ENCODE peak calls at places on chromosomes 6 and 20, in ten cellular contexts. One of them, this sample, is unnamed.

GRCh38 chr6:31740397-31741223 is 805 bp downstream of the MSH5 start:
- DNase-seq in psoas muscle: no peak
- DNase-seq in heart right ventricle: peak; percentile 31
- DNase-seq in mammary epithelial cell: no peak
- DNase-seq in CD8-positive, alpha-beta T cell: no peak
- DNase-seq in colonic mucosa: no peak
- DNase-seq in left ventricle myocardium inferior: no peak
- DNase-seq in left lung: peak; percentile 60
- DNase-seq in uterus: no peak
- DNase-seq in A549: no peak
- DNase-seq in this sample: no peak

GRCh38 chr6:138410972-138411667 is 7.1 kb downstream of the HEBP2 start:
- DNase-seq in left ventricle myocardium inferior: no peak
- DNase-seq in psoas muscle: no peak
- DNase-seq in colonic mucosa: no peak
- DNase-seq in left lung: no peak
- DNase-seq in A549: peak; percentile 20
- DNase-seq in heart right ventricle: no peak
- DNase-seq in mammary epithelial cell: peak; percentile 94
- DNase-seq in uterus: no peak
- DNase-seq in CD8-positive, alpha-beta T cell: no peak
- DNase-seq in this sample: no peak

GRCh38 chr6:15280023-15280422 is 34.2 kb downstream of the JARID2 start:
- DNase-seq in A549: no peak
- DNase-seq in CD8-positive, alpha-beta T cell: no peak
- DNase-seq in psoas muscle: no peak
- DNase-seq in left ventricle myocardium inferior: no peak
- DNase-seq in left lung: no peak
- DNase-seq in colonic mucosa: no peak
- DNase-seq in heart right ventricle: no peak
- DNase-seq in uterus: no peak
- DNase-seq in mammary epithelial cell: no peak
- DNase-seq in this sample: no peak

GRCh38 chr6:16731503-16732018 is 29.7 kb downstream of the ATXN1 start:
- DNase-seq in psoas muscle: no peak
- DNase-seq in A549: no peak
- DNase-seq in colonic mucosa: no peak
- DNase-seq in heart right ventricle: no peak
- DNase-seq in left lung: no peak
- DNase-seq in uterus: no peak
- DNase-seq in left ventricle myocardium inferior: no peak
- DNase-seq in CD8-positive, alpha-beta T cell: no peak
- DNase-seq in mammary epithelial cell: no peak
- DNase-seq in this sample: no peak

GRCh38 chr6:154638369-154638768 is 94.8 kb upstream of the SCAF8 start:
- DNase-seq in left lung: no peak
- DNase-seq in mammary epithelial cell: peak; percentile 17
- DNase-seq in CD8-positive, alpha-beta T cell: no peak
- DNase-seq in psoas muscle: no peak
- DNase-seq in A549: no peak
- DNase-seq in heart right ventricle: no peak
- DNase-seq in left ventricle myocardium inferior: no peak
- DNase-seq in uterus: no peak
- DNase-seq in colonic mucosa: no peak
- DNase-seq in this sample: no peak

GRCh38 chr20:60467078-60467477 is 508.9 kb downstream of the CDH26 start:
- DNase-seq in psoas muscle: no peak
- DNase-seq in A549: no peak
- DNase-seq in CD8-positive, alpha-beta T cell: no peak
- DNase-seq in heart right ventricle: no peak
- DNase-seq in uterus: no peak
- DNase-seq in colonic mucosa: no peak
- DNase-seq in mammary epithelial cell: no peak
- DNase-seq in left ventricle myocardium inferior: no peak
- DNase-seq in left lung: no peak
- DNase-seq in this sample: no peak

GRCh38 chr6:97586344-97586743 is 303.3 kb upstream of the MMS22L start:
- DNase-seq in uterus: no peak
- DNase-seq in CD8-positive, alpha-beta T cell: no peak
- DNase-seq in left lung: no peak
- DNase-seq in left ventricle myocardium inferior: no peak
- DNase-seq in A549: peak; percentile 4
- DNase-seq in mammary epithelial cell: peak; percentile 4
- DNase-seq in heart right ventricle: no peak
- DNase-seq in colonic mucosa: no peak
- DNase-seq in psoas muscle: no peak
- DNase-seq in this sample: no peak

GRCh38 chr6:14655990-14656640 is 538.5 kb downstream of the CD83 start:
- DNase-seq in left ventricle myocardium inferior: no peak
- DNase-seq in psoas muscle: no peak
- DNase-seq in left lung: no peak
- DNase-seq in heart right ventricle: no peak
- DNase-seq in uterus: no peak
- DNase-seq in mammary epithelial cell: no peak
- DNase-seq in colonic mucosa: no peak
- DNase-seq in A549: no peak
- DNase-seq in CD8-positive, alpha-beta T cell: no peak
- DNase-seq in this sample: no peak

GRCh38 chr20:53492212-53492611 is 101.4 kb downstream of the ZNF217 start:
- DNase-seq in CD8-positive, alpha-beta T cell: no peak
- DNase-seq in mammary epithelial cell: no peak
- DNase-seq in heart right ventricle: no peak
- DNase-seq in left ventricle myocardium inferior: no peak
- DNase-seq in uterus: no peak
- DNase-seq in psoas muscle: no peak
- DNase-seq in left lung: no peak
- DNase-seq in A549: no peak
- DNase-seq in colonic mucosa: no peak
- DNase-seq in this sample: no peak

GRCh38 chr20:53494753-53495152 is 98.9 kb downstream of the ZNF217 start:
- DNase-seq in psoas muscle: no peak
- DNase-seq in left ventricle myocardium inferior: no peak
- DNase-seq in A549: no peak
- DNase-seq in CD8-positive, alpha-beta T cell: no peak
- DNase-seq in heart right ventricle: no peak
- DNase-seq in colonic mucosa: no peak
- DNase-seq in uterus: no peak
- DNase-seq in left lung: no peak
- DNase-seq in mammary epithelial cell: no peak
- DNase-seq in this sample: no peak

GRCh38 chr20:53489528-53489927 is 104.1 kb downstream of the ZNF217 start:
- DNase-seq in heart right ventricle: no peak
- DNase-seq in CD8-positive, alpha-beta T cell: no peak
- DNase-seq in mammary epithelial cell: no peak
- DNase-seq in uterus: no peak
- DNase-seq in left lung: no peak
- DNase-seq in colonic mucosa: no peak
- DNase-seq in psoas muscle: no peak
- DNase-seq in A549: no peak
- DNase-seq in left ventricle myocardium inferior: no peak
- DNase-seq in this sample: no peak

GRCh38 chr20:53495357-53495756 is 98.3 kb downstream of the ZNF217 start:
- DNase-seq in left lung: no peak
- DNase-seq in left ventricle myocardium inferior: no peak
- DNase-seq in uterus: no peak
- DNase-seq in CD8-positive, alpha-beta T cell: no peak
- DNase-seq in psoas muscle: no peak
- DNase-seq in heart right ventricle: no peak
- DNase-seq in colonic mucosa: no peak
- DNase-seq in mammary epithelial cell: no peak
- DNase-seq in A549: no peak
- DNase-seq in this sample: no peak

GRCh38 chr20:53493201-53493908 is 100.3 kb downstream of the ZNF217 start:
- DNase-seq in psoas muscle: no peak
- DNase-seq in uterus: no peak
- DNase-seq in left ventricle myocardium inferior: no peak
- DNase-seq in A549: no peak
- DNase-seq in heart right ventricle: no peak
- DNase-seq in mammary epithelial cell: no peak
- DNase-seq in CD8-positive, alpha-beta T cell: no peak
- DNase-seq in left lung: no peak
- DNase-seq in colonic mucosa: no peak
- DNase-seq in this sample: no peak
- TF ChIP-seq CTCF in psoas muscle: peak; percentile 5
- TF ChIP-seq CTCF in uterus: peak; percentile 9
- TF ChIP-seq CTCF in left ventricle myocardium inferior: peak; percentile 45
- TF ChIP-seq CTCF in A549: no peak
- TF ChIP-seq CTCF in heart right ventricle: peak; percentile 23
- TF ChIP-seq CTCF in mammary epithelial cell: peak; percentile 14
- TF ChIP-seq CTCF in CD8-positive, alpha-beta T cell: no peak
- TF ChIP-seq CTCF in left lung: no peak
- TF ChIP-seq CTCF in colonic mucosa: no peak
- TF ChIP-seq CTCF in this sample: peak; percentile 50

GRCh38 chr20:31945319-31945718 is 6.5 kb downstream of the PDRG1 start:
- DNase-seq in CD8-positive, alpha-beta T cell: no peak
- DNase-seq in A549: no peak
- DNase-seq in heart right ventricle: no peak
- DNase-seq in left ventricle myocardium inferior: no peak
- DNase-seq in mammary epithelial cell: no peak
- DNase-seq in psoas muscle: no peak
- DNase-seq in colonic mucosa: no peak
- DNase-seq in left lung: no peak
- DNase-seq in uterus: no peak
- DNase-seq in this sample: no peak

GRCh38 chr20:31937820-31938219 is 14.0 kb downstream of the PDRG1 start:
- DNase-seq in CD8-positive, alpha-beta T cell: no peak
- DNase-seq in left ventricle myocardium inferior: no peak
- DNase-seq in colonic mucosa: no peak
- DNase-seq in heart right ventricle: no peak
- DNase-seq in left lung: no peak
- DNase-seq in A549: no peak
- DNase-seq in psoas muscle: no peak
- DNase-seq in mammary epithelial cell: no peak
- DNase-seq in uterus: no peak
- DNase-seq in this sample: no peak

GRCh38 chr20:31948008-31948407 is 3.8 kb downstream of the PDRG1 start:
- DNase-seq in A549: peak; percentile 55
- DNase-seq in mammary epithelial cell: no peak
- DNase-seq in left ventricle myocardium inferior: no peak
- DNase-seq in CD8-positive, alpha-beta T cell: no peak
- DNase-seq in uterus: no peak
- DNase-seq in left lung: no peak
- DNase-seq in heart right ventricle: no peak
- DNase-seq in colonic mucosa: no peak
- DNase-seq in psoas muscle: no peak
- DNase-seq in this sample: no peak

GRCh38 chr20:31945790-31946189 is 6.1 kb downstream of the PDRG1 start:
- DNase-seq in psoas muscle: peak; percentile 28
- DNase-seq in A549: no peak
- DNase-seq in uterus: no peak
- DNase-seq in heart right ventricle: no peak
- DNase-seq in colonic mucosa: no peak
- DNase-seq in left lung: no peak
- DNase-seq in left ventricle myocardium inferior: no peak
- DNase-seq in CD8-positive, alpha-beta T cell: no peak
- DNase-seq in mammary epithelial cell: no peak
- DNase-seq in this sample: no peak

GRCh38 chr20:31943052-31943471 is 8.8 kb downstream of the PDRG1 start:
- DNase-seq in CD8-positive, alpha-beta T cell: no peak
- DNase-seq in left lung: no peak
- DNase-seq in mammary epithelial cell: no peak
- DNase-seq in left ventricle myocardium inferior: peak; percentile 54
- DNase-seq in psoas muscle: no peak
- DNase-seq in colonic mucosa: no peak
- DNase-seq in A549: no peak
- DNase-seq in uterus: no peak
- DNase-seq in heart right ventricle: peak; percentile 45
- DNase-seq in this sample: no peak
- H3K4me1 ChIP-seq in CD8-positive, alpha-beta T cell: no peaks in the 10 kb centered on the region
- H3K4me1 ChIP-seq in left lung: no peaks in the 10 kb centered on the region
- H3K4me1 ChIP-seq in mammary epithelial cell: peaks cover 5% of the 10 kb centered on the region
- H3K4me1 ChIP-seq in left ventricle myocardium inferior: peaks cover 18% of the 10 kb centered on the region
- H3K4me1 ChIP-seq in psoas muscle: peaks cover 10% of the 10 kb centered on the region
- H3K4me1 ChIP-seq in colonic mucosa: no peaks in the 10 kb centered on the region
- H3K4me1 ChIP-seq in A549: no peaks in the 10 kb centered on the region
- H3K4me1 ChIP-seq in uterus: no peaks in the 10 kb centered on the region
- H3K4me1 ChIP-seq in heart right ventricle: peaks cover 12% of the 10 kb centered on the region
- H3K4me1 ChIP-seq in this sample: no peaks in the 10 kb centered on the region

GRCh38 chr20:20134941-20135572 is 82.7 kb downstream of the CFAP61 start:
- DNase-seq in colonic mucosa: no peak
- DNase-seq in uterus: no peak
- DNase-seq in heart right ventricle: no peak
- DNase-seq in left ventricle myocardium inferior: no peak
- DNase-seq in mammary epithelial cell: no peak
- DNase-seq in CD8-positive, alpha-beta T cell: no peak
- DNase-seq in psoas muscle: no peak
- DNase-seq in left lung: no peak
- DNase-seq in A549: no peak
- DNase-seq in this sample: no peak

GRCh38 chr20:20136313-20136712 is 84.0 kb downstream of the CFAP61 start:
- DNase-seq in uterus: no peak
- DNase-seq in A549: no peak
- DNase-seq in CD8-positive, alpha-beta T cell: no peak
- DNase-seq in left ventricle myocardium inferior: no peak
- DNase-seq in heart right ventricle: no peak
- DNase-seq in left lung: no peak
- DNase-seq in psoas muscle: no peak
- DNase-seq in colonic mucosa: no peak
- DNase-seq in mammary epithelial cell: no peak
- DNase-seq in this sample: no peak

DNA sequence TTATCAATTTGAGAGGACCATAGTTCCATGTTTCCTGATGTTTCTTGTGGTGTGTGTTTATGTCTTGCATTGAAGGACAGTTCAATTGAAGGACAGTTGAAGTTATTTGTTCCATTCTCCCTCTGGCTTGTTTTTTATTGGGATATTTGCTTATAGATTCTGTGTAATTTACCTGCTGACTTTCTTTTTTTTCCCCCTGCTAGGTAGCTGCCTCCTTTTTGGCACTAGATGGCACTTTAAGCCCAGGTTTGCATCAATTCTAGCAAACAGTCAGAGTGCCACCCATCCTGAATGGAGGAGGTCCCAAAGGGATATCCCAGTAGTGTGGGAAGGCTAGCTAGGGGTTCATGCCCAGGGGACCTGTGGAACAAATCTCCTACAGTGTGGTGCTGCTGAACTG is 78.1 kb downstream of the CFAP61 start:
- DNase-seq in mammary epithelial cell: peak; percentile 42
- DNase-seq in left lung: no peak
- DNase-seq in psoas muscle: no peak
- DNase-seq in heart right ventricle: no peak
- DNase-seq in A549: peak; percentile 48
- DNase-seq in left ventricle myocardium inferior: no peak
- DNase-seq in colonic mucosa: no peak
- DNase-seq in uterus: no peak
- DNase-seq in CD8-positive, alpha-beta T cell: no peak
- DNase-seq in this sample: no peak
- TF ChIP-seq CTCF in mammary epithelial cell: peak; percentile 77
- TF ChIP-seq CTCF in left lung: no peak
- TF ChIP-seq CTCF in psoas muscle: no peak
- TF ChIP-seq CTCF in heart right ventricle: no peak
- TF ChIP-seq CTCF in A549: peak; percentile 20
- TF ChIP-seq CTCF in left ventricle myocardium inferior: peak; percentile 20
- TF ChIP-seq CTCF in colonic mucosa: peak; percentile 33
- TF ChIP-seq CTCF in uterus: no peak
- TF ChIP-seq CTCF in CD8-positive, alpha-beta T cell: no peak
- TF ChIP-seq CTCF in this sample: peak; percentile 19

DNA sequence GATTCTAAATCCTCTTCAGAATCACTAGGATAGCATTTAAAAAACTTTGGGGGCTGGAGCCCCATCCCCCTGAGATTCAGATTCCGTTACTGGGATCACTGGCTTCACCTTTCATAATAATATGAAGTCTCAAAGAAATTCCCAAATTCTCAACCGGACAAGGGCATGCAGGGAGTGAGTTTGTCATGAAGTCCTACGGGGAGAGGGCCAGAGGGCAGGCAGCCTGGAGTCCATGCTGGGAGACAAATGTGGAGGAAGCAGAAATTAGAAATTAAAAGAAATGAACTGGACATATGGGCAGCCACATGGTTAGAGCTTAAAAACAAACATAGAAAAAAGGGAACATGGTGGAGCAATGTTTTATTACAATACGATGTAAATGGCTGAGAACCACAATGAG is 142.5 kb downstream of the CEBPB start:
- DNase-seq in left lung: no peak
- DNase-seq in psoas muscle: no peak
- DNase-seq in uterus: no peak
- DNase-seq in colonic mucosa: no peak
- DNase-seq in heart right ventricle: no peak
- DNase-seq in CD8-positive, alpha-beta T cell: no peak
- DNase-seq in mammary epithelial cell: no peak
- DNase-seq in A549: no peak
- DNase-seq in left ventricle myocardium inferior: no peak
- DNase-seq in this sample: no peak
- H3K4me1 ChIP-seq in left lung: peaks cover 4% of the 10 kb centered on the region
- H3K4me1 ChIP-seq in psoas muscle: peaks cover 6% of the 10 kb centered on the region
- H3K4me1 ChIP-seq in uterus: no peaks in the 10 kb centered on the region
- H3K4me1 ChIP-seq in colonic mucosa: no peaks in the 10 kb centered on the region
- H3K4me1 ChIP-seq in heart right ventricle: no peaks in the 10 kb centered on the region
- H3K4me1 ChIP-seq in CD8-positive, alpha-beta T cell: no peaks in the 10 kb centered on the region
- H3K4me1 ChIP-seq in mammary epithelial cell: peaks cover 55% of the 10 kb centered on the region
- H3K4me1 ChIP-seq in A549: peaks cover 25% of the 10 kb centered on the region
- H3K4me1 ChIP-seq in left ventricle myocardium inferior: no peaks in the 10 kb centered on the region
- H3K4me1 ChIP-seq in this sample: no peaks in the 10 kb centered on the region